ENCODE peak calls at places on chromosomes 2 and 18, in ten cellular contexts. Z, M, S, X, H, O, K, J, T and C are unnamed samples. For H3K9me3, the result is how much of the 10 kb centered on the place peaks cover.

GRCh38 chr18:59318460-59318859 is at the start of gene CPLX4:
- DNase-seq in Z (no peak), M (no peak), S (no peak), X (no peak), H (no peak), O (no peak), K (no peak), J (no peak), T (no peak), C (no peak)

GRCh38 chr2:195319548-195320415 is 337.2 kb upstream of the SLC39A10 start:
- DNase-seq in Z (no peak), M (no peak), S (no peak), X (peak), H (no peak), O (no peak), K (no peak), J (no peak), T (no peak), C (no peak)

GRCh38 chr2:53040536-53041229 is 726.9 kb upstream of the CHAC2 start:
- DNase-seq in Z (no peak), M (no peak), S (no peak), X (no peak), H (no peak), O (no peak), K (no peak), J (no peak), T (no peak), C (no peak)

GRCh38 chr2:37190290-37190689 is 1.8 kb upstream of the SULT6B1 start:
- DNase-seq in Z (no peak), M (no peak), S (no peak), X (no peak), H (no peak), O (no peak), K (no peak), J (no peak), T (peak), C (no peak)

GRCh38 chr2:237727363-237727762 is 71.2 kb upstream of the RBM44 start:
- DNase-seq in Z (no peak), M (no peak), S (no peak), X (peak), H (peak), O (no peak), K (no peak), J (no peak), T (no peak), C (no peak)

GRCh38 chr2:128495996-128496547 is 177.4 kb upstream of the HS6ST1 start:
- DNase-seq in Z (no peak), M (no peak), S (no peak), X (no peak), H (no peak), O (no peak), K (no peak), J (no peak), T (no peak), C (peak)

GRCh38 chr18:79964330-79965118 is at the start of gene HSBP1L1:
- DNase-seq in Z (peak), M (peak), S (peak), X (peak), H (peak), O (peak), K (peak), J (peak), T (peak), C (peak)

GRCh38 chr2:72349016-72349415 is 201.4 kb upstream of the CYP26B1 start:
- DNase-seq in Z (no peak), M (no peak), S (no peak), X (no peak), H (no peak), O (no peak), K (no peak), J (no peak), T (no peak), C (no peak)

GRCh38 chr2:128979182-128979581 is 660.5 kb upstream of the HS6ST1 start:
- DNase-seq in Z (no peak), M (no peak), S (no peak), X (no peak), H (no peak), O (no peak), K (no peak), J (no peak), T (no peak), C (no peak)

GRCh38 chr2:217332392-217332791 is 472.5 kb upstream of the TNP1 start:
- DNase-seq in Z (no peak), M (no peak), S (no peak), X (no peak), H (no peak), O (no peak), K (no peak), J (no peak), T (no peak), C (no peak)

GRCh38 chr2:162123806-162124758 is 28.0 kb downstream of the GCG start:
- DNase-seq in Z (no peak), M (no peak), S (peak), X (peak), H (no peak), O (no peak), K (no peak), J (peak), T (peak), C (no peak)

GRCh38 chr2:224523626-224524577 is 61.3 kb downstream of the CUL3 start:
- DNase-seq in Z (no peak), M (no peak), S (peak), X (no peak), H (no peak), O (no peak), K (no peak), J (no peak), T (no peak), C (no peak)

GRCh38 chr2:26657265-26657664 is 16.1 kb upstream of the CIB4 start:
- DNase-seq in Z (peak), M (no peak), S (no peak), X (no peak), H (no peak), O (no peak), K (no peak), J (no peak), T (no peak), C (peak)

GRCh38 chr2:37819228-37819627 is 105.9 kb upstream of the RMDN2 start:
- DNase-seq in Z (no peak), M (no peak), S (no peak), X (no peak), H (no peak), O (no peak), K (no peak), J (no peak), T (peak), C (no peak)

GRCh38 chr2:168210216-168210897 is 37.0 kb downstream of the STK39 start:
- DNase-seq in Z (no peak), M (no peak), S (no peak), X (peak), H (no peak), O (no peak), K (no peak), J (no peak), T (no peak), C (no peak)

GRCh38 chr18:50193796-50194622 is 938 bp downstream of the MYO5B start:
- DNase-seq in Z (peak), M (no peak), S (no peak), X (peak), H (peak), O (peak), K (no peak), J (peak), T (no peak), C (no peak)

GRCh38 chr2:98236935-98237334 is 109.3 kb upstream of the CNGA3 start:
- DNase-seq in Z (no peak), M (no peak), S (no peak), X (no peak), H (no peak), O (no peak), K (no peak), J (no peak), T (no peak), C (no peak)

GRCh38 chr18:501406-501714 is 859 bp upstream of the COLEC12 start:
- DNase-seq in Z (no peak), M (no peak), S (no peak), X (no peak), H (no peak), O (no peak), K (no peak), J (no peak), T (no peak), C (no peak)

GRCh38 chr18:8989855-8990254 is 112.6 kb upstream of the NDUFV2 start:
- DNase-seq in Z (peak), M (no peak), S (no peak), X (peak), H (no peak), O (no peak), K (no peak), J (no peak), T (no peak), C (no peak)

GRCh38 chr18:36153203-36153602 is 23.5 kb downstream of the ELP2 start:
- DNase-seq in Z (no peak), M (no peak), S (no peak), X (no peak), H (no peak), O (no peak), K (no peak), J (peak), T (peak), C (no peak)

GRCh38 chr2:88199912-88200682 is 30.0 kb downstream of the THNSL2 start:
- DNase-seq in Z (no peak), M (peak), S (peak), X (no peak), H (no peak), O (peak), K (no peak), J (peak), T (no peak), C (no peak)

GRCh38 chr2:568639-568963 is 108.6 kb downstream of the TMEM18 start:
- DNase-seq in Z (no peak), M (no peak), S (no peak), X (no peak), H (no peak), O (no peak), K (no peak), J (no peak), T (no peak), C (no peak)

GRCh38 chr2:564471-565181 is 112.6 kb downstream of the TMEM18 start:
- DNase-seq in Z (no peak), M (no peak), S (no peak), X (no peak), H (no peak), O (no peak), K (no peak), J (no peak), T (no peak), C (no peak)

GRCh38 chr2:567496-567864 is 109.7 kb downstream of the TMEM18 start:
- DNase-seq in Z (no peak), M (no peak), S (no peak), X (no peak), H (no peak), O (no peak), K (no peak), J (no peak), T (no peak), C (no peak)

GRCh38 chr2:567865-568638 is 109.2 kb downstream of the TMEM18 start:
- DNase-seq in Z (no peak), M (peak), S (no peak), X (peak), H (no peak), O (no peak), K (no peak), J (peak), T (peak), C (peak)

DNA sequence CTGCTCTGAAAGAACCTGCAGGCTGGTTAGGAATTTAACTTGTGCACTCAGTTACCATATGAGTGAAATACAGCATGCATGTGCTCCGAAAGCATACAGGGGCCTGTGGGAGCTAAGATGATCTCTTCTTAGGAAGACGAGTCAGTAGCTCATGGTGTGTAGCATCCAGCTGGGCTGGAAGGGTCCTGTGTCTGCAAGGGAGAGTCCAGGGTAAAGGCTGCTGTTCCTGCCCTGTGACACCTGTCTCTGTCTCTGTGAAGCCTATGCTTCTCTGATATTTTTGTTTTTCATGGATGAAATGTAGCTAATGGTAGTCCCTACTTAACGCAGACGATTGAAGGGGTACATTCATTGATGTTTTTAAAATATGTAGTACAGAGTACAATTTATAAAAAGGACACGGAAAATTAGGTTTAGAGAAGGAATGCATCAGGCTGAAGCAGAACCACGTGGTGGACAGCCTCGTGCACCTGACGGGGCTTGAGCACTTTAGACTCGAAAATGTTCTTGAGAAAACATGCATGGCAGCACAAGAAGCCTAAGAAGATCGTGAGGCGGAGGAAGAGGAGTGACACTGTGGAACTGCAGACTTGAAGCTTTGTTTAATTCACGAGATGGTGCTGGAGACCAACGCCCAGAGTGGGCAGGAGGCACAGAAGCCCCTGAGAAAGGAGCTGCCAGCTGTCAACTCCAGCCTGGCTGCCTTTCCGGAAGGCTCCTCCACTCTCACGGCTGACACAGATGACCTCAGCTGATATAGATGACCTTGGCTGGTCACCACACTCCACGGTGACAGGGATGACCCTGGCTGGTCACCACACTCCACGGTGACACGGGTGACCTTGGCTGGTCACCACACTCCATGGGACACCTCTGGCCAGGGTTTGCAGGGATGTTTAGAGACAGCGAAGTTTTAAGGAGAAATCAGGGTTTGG is 110.6 kb downstream of the TMEM18 start:
- DNase-seq in Z (no peak), M (no peak), S (no peak), X (no peak), H (no peak), O (no peak), K (no peak), J (no peak), T (no peak), C (no peak)
- H3K9me3 ChIP-seq in Z (under half), M (under half), S (under half), X (under half), H (under half), O (under half), K (under half), J (under half), T (under half), C (under half)

DNA sequence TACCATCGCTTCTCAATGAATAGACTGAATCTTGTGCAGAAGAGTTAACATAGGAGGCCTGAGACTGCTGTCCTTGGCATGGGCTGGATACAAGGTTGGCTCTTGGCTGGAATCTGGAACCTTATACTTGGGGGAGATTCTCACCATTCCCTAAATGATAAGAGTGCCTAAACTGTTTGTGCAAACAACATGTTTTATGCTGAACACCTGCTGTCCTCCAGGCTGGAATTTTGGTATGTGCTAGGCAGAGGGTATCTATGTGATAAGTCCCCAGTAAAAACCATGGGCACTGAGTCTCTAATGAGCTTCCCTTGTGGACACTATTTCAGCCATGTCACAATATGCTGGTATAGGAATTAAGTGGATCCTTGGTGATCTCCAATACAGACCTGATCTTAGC is 12.8 kb downstream of the PGAP1 start:
- DNase-seq in Z (no peak), M (no peak), S (no peak), X (no peak), H (no peak), O (no peak), K (no peak), J (no peak), T (no peak), C (no peak)
- H3K9me3 ChIP-seq in Z (under half), M (under half), S (under half), X (under half), H (under half), O (under half), K (under half), J (under half), T (under half), C (under half)

GRCh38 chr2:34266908-34267697 is 668.0 kb upstream of the FAM98A start:
- DNase-seq in Z (no peak), M (no peak), S (no peak), X (no peak), H (no peak), O (no peak), K (no peak), J (no peak), T (no peak), C (no peak)

DNA sequence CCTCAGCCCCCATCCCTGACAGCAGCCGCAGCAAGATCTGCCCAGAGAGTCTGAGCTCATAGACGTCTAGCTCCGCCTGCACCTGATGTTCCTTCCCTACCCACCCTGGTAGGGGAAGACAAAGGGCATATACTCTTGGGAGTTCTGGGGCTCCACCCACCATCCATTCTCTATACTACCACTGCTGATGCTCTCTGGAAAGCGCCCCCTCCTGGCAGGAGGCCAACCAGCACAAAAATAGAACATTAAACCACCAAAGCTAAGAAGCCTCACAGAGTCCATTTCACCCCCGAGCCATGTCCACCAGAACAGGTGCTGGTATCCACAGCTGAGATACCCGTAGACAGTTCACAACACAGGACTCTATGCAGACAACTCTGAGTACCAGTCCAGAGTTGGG is 662.6 kb upstream of the FAM98A start:
- DNase-seq in Z (no peak), M (no peak), S (no peak), X (no peak), H (no peak), O (no peak), K (no peak), J (no peak), T (no peak), C (no peak)
- H3K9me3 ChIP-seq in Z (under half), M (under half), S (under half), X (under half), H (under half), O (under half), K (under half), J (under half), T (under half), C (under half)

GRCh38 chr2:194044321-194044720 is 1612.7 kb upstream of the SLC39A10 start:
- DNase-seq in Z (no peak), M (no peak), S (no peak), X (no peak), H (no peak), O (no peak), K (no peak), J (no peak), T (no peak), C (no peak)
- H3K9me3 ChIP-seq in Z (under half), M (under half), S (under half), X (under half), H (under half), O (under half), K (under half), J (under half), T (under half), C (under half)

DNA sequence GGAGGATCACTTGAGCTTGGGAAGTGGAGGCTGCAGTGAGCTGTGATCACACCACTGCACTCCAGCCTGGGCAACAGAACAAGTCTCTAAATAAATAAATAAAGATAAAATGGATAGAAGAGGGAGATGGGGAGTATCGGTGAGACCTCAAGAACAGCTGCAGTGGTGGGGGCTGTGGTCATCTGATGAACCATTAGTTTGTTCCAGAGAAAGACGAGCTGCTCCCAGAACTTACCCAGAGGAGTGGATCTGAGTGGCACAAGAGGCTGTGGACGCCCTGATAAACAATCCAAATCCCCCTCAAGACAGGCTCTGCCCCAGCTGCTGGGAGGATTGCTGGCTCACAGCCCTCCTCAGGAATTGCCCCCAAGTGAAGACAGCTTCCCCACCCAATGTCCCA is 26.7 kb downstream of the TMEM127 start:
- DNase-seq in Z (no peak), M (no peak), S (no peak), X (no peak), H (no peak), O (no peak), K (no peak), J (no peak), T (no peak), C (no peak)
- H3K9me3 ChIP-seq in Z (under half), M (under half), S (under half), X (under half), H (under half), O (under half), K (under half), J (under half), T (under half), C (under half)

DNA sequence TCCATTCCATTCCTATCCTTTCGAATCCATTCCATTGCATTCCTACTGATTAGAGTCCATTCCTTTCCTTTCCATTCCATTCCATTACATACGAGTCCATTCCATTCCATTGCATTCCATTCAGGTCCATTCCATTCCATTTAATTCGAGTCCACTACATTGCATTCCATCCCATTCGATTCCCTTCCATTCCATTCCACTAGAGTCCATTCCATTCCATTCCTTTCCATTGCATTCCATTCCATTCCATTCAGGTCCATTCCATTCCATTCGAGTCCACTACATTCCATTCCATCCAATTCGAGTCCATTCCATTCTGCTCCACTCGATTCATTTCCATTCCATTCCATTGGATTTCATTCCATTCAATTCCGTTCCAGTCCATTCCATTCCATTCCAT is 1133.6 kb downstream of the RPIA start:
- DNase-seq in Z (no peak), M (no peak), S (no peak), X (no peak), H (no peak), O (no peak), K (no peak), J (no peak), T (no peak), C (no peak)
- H3K9me3 ChIP-seq in Z (under half), M (under half), S (under half), X (under half), H (under half), O (under half), K (under half), J (under half), T (under half), C (under half)

GRCh38 chr2:148253716-148254115 is 232.8 kb downstream of the MBD5 start:
- DNase-seq in Z (no peak), M (no peak), S (peak), X (peak), H (no peak), O (no peak), K (no peak), J (no peak), T (peak), C (no peak)
- H3K9me3 ChIP-seq in Z (under half), M (under half), S (under half), X (under half), H (under half), O (under half), K (under half), J (under half), T (under half), C (under half)